ENCODE peak calls at places on chromosomes 11 and 22, in six cellular contexts. One of them, this sample, is unnamed.

GRCh38 chr11:94402355-94402754 is 1.1 kb upstream of the GPR83 start:
- DNase-seq in PC-3: peak
- DNase-seq in astrocyte of the spinal cord: no peak
- DNase-seq in fibroblast of lung: no peak
- DNase-seq in IMR-90: no peak
- DNase-seq in mucosa of descending colon: no peak
- DNase-seq in this sample: no peak

GRCh38 chr11:123261345-123262106 is 66.5 kb upstream of the CLMP start:
- DNase-seq in PC-3: peak
- DNase-seq in astrocyte of the spinal cord: peak
- DNase-seq in fibroblast of lung: peak
- DNase-seq in IMR-90: peak
- DNase-seq in mucosa of descending colon: peak
- DNase-seq in this sample: no peak

GRCh38 chr22:38982008-38982927 is at the start of gene APOBEC3B:
- DNase-seq in PC-3: peak
- DNase-seq in astrocyte of the spinal cord: peak
- DNase-seq in fibroblast of lung: peak
- DNase-seq in IMR-90: peak
- DNase-seq in mucosa of descending colon: peak
- DNase-seq in this sample: peak

GRCh38 chr11:131041331-131042040 is 125.2 kb upstream of the SNX19 start:
- DNase-seq in PC-3: peak
- DNase-seq in astrocyte of the spinal cord: no peak
- DNase-seq in fibroblast of lung: no peak
- DNase-seq in IMR-90: no peak
- DNase-seq in mucosa of descending colon: no peak
- DNase-seq in this sample: no peak

GRCh38 chr22:36073476-36073875 is 44.9 kb upstream of the RBFOX2 start:
- DNase-seq in PC-3: no peak
- DNase-seq in astrocyte of the spinal cord: no peak
- DNase-seq in fibroblast of lung: peak
- DNase-seq in IMR-90: peak
- DNase-seq in mucosa of descending colon: no peak
- DNase-seq in this sample: no peak

GRCh38 chr11:72239296-72239848 is 4.6 kb downstream of the PHOX2A start:
- DNase-seq in PC-3: peak
- DNase-seq in astrocyte of the spinal cord: peak
- DNase-seq in fibroblast of lung: peak
- DNase-seq in IMR-90: peak
- DNase-seq in mucosa of descending colon: peak
- DNase-seq in this sample: no peak

GRCh38 chr22:45036154-45036553 is 26.3 kb upstream of the PHF21B start:
- DNase-seq in PC-3: no peak
- DNase-seq in astrocyte of the spinal cord: peak
- DNase-seq in fibroblast of lung: peak
- DNase-seq in IMR-90: peak
- DNase-seq in mucosa of descending colon: no peak
- DNase-seq in this sample: no peak

GRCh38 chr22:46044718-46045458 is 67.9 kb upstream of the WNT7B start:
- DNase-seq in PC-3: no peak
- DNase-seq in astrocyte of the spinal cord: no peak
- DNase-seq in fibroblast of lung: no peak
- DNase-seq in IMR-90: no peak
- DNase-seq in mucosa of descending colon: no peak
- DNase-seq in this sample: no peak

GRCh38 chr22:46366801-46367706 is 31.5 kb downstream of the TRMU start:
- DNase-seq in PC-3: no peak
- DNase-seq in astrocyte of the spinal cord: no peak
- DNase-seq in fibroblast of lung: no peak
- DNase-seq in IMR-90: no peak
- DNase-seq in mucosa of descending colon: peak
- DNase-seq in this sample: no peak

GRCh38 chr11:121577106-121577505 is 124.3 kb upstream of the SORL1-AS1 start:
- DNase-seq in PC-3: no peak
- DNase-seq in astrocyte of the spinal cord: no peak
- DNase-seq in fibroblast of lung: no peak
- DNase-seq in IMR-90: no peak
- DNase-seq in mucosa of descending colon: no peak
- DNase-seq in this sample: no peak

GRCh38 chr11:34514050-34514449 is 456 bp upstream of the ELF5 start:
- DNase-seq in PC-3: no peak
- DNase-seq in astrocyte of the spinal cord: no peak
- DNase-seq in fibroblast of lung: no peak
- DNase-seq in IMR-90: no peak
- DNase-seq in mucosa of descending colon: no peak
- DNase-seq in this sample: no peak

GRCh38 chr11:276219-276618 is 2.0 kb upstream of the NLRP6 start:
- DNase-seq in PC-3: no peak
- DNase-seq in astrocyte of the spinal cord: no peak
- DNase-seq in fibroblast of lung: no peak
- DNase-seq in IMR-90: no peak
- DNase-seq in mucosa of descending colon: no peak
- DNase-seq in this sample: no peak

GRCh38 chr11:64534391-64534801 is 56.6 kb upstream of the SLC22A12 start:
- DNase-seq in PC-3: no peak
- DNase-seq in astrocyte of the spinal cord: no peak
- DNase-seq in fibroblast of lung: no peak
- DNase-seq in IMR-90: no peak
- DNase-seq in mucosa of descending colon: no peak
- DNase-seq in this sample: no peak

GRCh38 chr11:34192481-34193401 is 87.3 kb downstream of the NAT10 start:
- DNase-seq in PC-3: peak
- DNase-seq in astrocyte of the spinal cord: peak
- DNase-seq in fibroblast of lung: peak
- DNase-seq in IMR-90: peak
- DNase-seq in mucosa of descending colon: no peak
- DNase-seq in this sample: no peak

GRCh38 chr22:44638966-44639739 is 62.9 kb upstream of the PRR5 start:
- DNase-seq in PC-3: no peak
- DNase-seq in astrocyte of the spinal cord: peak
- DNase-seq in fibroblast of lung: no peak
- DNase-seq in IMR-90: no peak
- DNase-seq in mucosa of descending colon: no peak
- DNase-seq in this sample: peak

DNA sequence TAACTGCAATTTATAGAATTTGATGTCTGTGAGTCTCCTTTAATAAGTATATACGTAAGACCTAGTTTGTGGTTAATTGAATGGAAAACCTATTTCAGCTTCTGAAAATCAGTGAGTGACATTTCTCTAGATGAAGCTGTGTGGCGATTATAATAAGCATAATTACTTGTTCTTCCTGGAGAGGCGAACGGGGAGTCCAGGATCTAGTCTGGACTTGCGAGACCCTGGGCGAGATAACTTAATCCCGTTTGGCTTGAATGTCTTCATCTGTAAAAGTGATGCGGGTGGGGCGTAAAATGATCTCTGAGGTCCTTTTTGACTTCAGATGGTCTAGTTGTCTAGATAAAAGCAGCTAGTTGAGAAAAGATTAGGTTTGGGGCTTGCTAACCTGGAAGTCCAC is 1.1 kb downstream of the PRRG4 start:
- DNase-seq in PC-3: no peak
- DNase-seq in astrocyte of the spinal cord: no peak
- DNase-seq in fibroblast of lung: no peak
- DNase-seq in IMR-90: no peak
- DNase-seq in mucosa of descending colon: no peak
- DNase-seq in this sample: no peak
- H3K4me3 ChIP-seq in PC-3: peak
- H3K4me3 ChIP-seq in astrocyte of the spinal cord: no peak
- H3K4me3 ChIP-seq in fibroblast of lung: no peak
- H3K4me3 ChIP-seq in IMR-90: no peak
- H3K4me3 ChIP-seq in mucosa of descending colon: no peak
- H3K4me3 ChIP-seq in this sample: peak

GRCh38 chr11:15907806-15908205 is 448.5 kb downstream of the SOX6 start:
- DNase-seq in PC-3: no peak
- DNase-seq in astrocyte of the spinal cord: no peak
- DNase-seq in fibroblast of lung: no peak
- DNase-seq in IMR-90: no peak
- DNase-seq in mucosa of descending colon: no peak
- DNase-seq in this sample: no peak

GRCh38 chr11:15903246-15903645 is 453.1 kb downstream of the SOX6 start:
- DNase-seq in PC-3: no peak
- DNase-seq in astrocyte of the spinal cord: no peak
- DNase-seq in fibroblast of lung: no peak
- DNase-seq in IMR-90: no peak
- DNase-seq in mucosa of descending colon: no peak
- DNase-seq in this sample: no peak

GRCh38 chr11:15906481-15907035 is 449.8 kb downstream of the SOX6 start:
- DNase-seq in PC-3: no peak
- DNase-seq in astrocyte of the spinal cord: no peak
- DNase-seq in fibroblast of lung: no peak
- DNase-seq in IMR-90: no peak
- DNase-seq in mucosa of descending colon: no peak
- DNase-seq in this sample: no peak

GRCh38 chr11:15905815-15906214 is 450.5 kb downstream of the SOX6 start:
- DNase-seq in PC-3: no peak
- DNase-seq in astrocyte of the spinal cord: no peak
- DNase-seq in fibroblast of lung: no peak
- DNase-seq in IMR-90: no peak
- DNase-seq in mucosa of descending colon: no peak
- DNase-seq in this sample: no peak

DNA sequence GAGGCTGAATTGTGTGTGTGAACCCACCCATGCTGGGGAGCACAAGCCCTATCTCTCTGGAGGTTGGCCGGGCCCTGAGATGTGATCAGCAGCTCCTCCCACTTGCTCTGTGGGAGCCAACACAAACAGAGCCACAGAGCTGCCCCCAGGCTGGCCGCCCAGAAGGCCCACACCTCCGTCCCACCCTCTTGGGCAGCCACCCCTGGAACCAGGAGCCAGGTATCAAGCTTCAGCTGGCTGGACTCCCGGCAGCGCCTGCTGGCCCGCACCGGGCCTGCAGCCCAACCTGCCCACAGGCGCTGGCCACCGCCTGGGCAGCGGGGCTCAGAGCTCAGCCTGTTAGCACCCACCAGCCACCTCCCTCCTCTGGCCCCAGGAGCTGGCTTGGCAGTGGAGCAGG is 451.0 kb downstream of the SOX6 start:
- DNase-seq in PC-3: no peak
- DNase-seq in astrocyte of the spinal cord: no peak
- DNase-seq in fibroblast of lung: no peak
- DNase-seq in IMR-90: no peak
- DNase-seq in mucosa of descending colon: no peak
- DNase-seq in this sample: no peak
- TF ChIP-seq CTCF in PC-3: no peak
- TF ChIP-seq CTCF in astrocyte of the spinal cord: no peak
- TF ChIP-seq CTCF in fibroblast of lung: no peak
- TF ChIP-seq CTCF in IMR-90: no peak
- TF ChIP-seq CTCF in mucosa of descending colon: no peak
- TF ChIP-seq CTCF in this sample: no peak

DNA sequence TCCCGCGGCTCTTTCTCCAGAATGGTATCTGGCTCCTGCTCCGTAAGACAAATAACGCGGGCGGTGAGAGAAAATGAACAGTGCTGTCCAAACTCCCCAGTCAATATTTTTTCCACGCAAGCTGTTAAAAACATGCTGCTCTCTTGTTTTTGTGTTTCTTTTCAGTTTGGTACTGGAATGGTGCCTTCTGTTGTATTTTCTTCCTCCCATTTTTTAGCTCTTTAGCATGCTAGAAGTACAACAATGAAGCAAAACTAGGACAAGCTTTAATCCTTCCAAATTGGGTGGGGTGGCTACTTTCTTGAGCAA is 599 bp upstream of the PPP2R1B start:
- DNase-seq in PC-3: no peak
- DNase-seq in astrocyte of the spinal cord: no peak
- DNase-seq in fibroblast of lung: no peak
- DNase-seq in IMR-90: no peak
- DNase-seq in mucosa of descending colon: no peak
- DNase-seq in this sample: no peak
- H3K4me3 ChIP-seq in PC-3: peak
- H3K4me3 ChIP-seq in astrocyte of the spinal cord: peak
- H3K4me3 ChIP-seq in fibroblast of lung: peak
- H3K4me3 ChIP-seq in IMR-90: peak
- H3K4me3 ChIP-seq in mucosa of descending colon: no peak
- H3K4me3 ChIP-seq in this sample: peak

GRCh38 chr11:60561254-60561653 is 46.1 kb downstream of the MS4A13 start:
- DNase-seq in PC-3: no peak
- DNase-seq in astrocyte of the spinal cord: no peak
- DNase-seq in fibroblast of lung: no peak
- DNase-seq in IMR-90: no peak
- DNase-seq in mucosa of descending colon: no peak
- DNase-seq in this sample: no peak

GRCh38 chr11:60566773-60567172 is 51.6 kb downstream of the MS4A13 start:
- DNase-seq in PC-3: no peak
- DNase-seq in astrocyte of the spinal cord: no peak
- DNase-seq in fibroblast of lung: no peak
- DNase-seq in IMR-90: no peak
- DNase-seq in mucosa of descending colon: no peak
- DNase-seq in this sample: no peak

DNA sequence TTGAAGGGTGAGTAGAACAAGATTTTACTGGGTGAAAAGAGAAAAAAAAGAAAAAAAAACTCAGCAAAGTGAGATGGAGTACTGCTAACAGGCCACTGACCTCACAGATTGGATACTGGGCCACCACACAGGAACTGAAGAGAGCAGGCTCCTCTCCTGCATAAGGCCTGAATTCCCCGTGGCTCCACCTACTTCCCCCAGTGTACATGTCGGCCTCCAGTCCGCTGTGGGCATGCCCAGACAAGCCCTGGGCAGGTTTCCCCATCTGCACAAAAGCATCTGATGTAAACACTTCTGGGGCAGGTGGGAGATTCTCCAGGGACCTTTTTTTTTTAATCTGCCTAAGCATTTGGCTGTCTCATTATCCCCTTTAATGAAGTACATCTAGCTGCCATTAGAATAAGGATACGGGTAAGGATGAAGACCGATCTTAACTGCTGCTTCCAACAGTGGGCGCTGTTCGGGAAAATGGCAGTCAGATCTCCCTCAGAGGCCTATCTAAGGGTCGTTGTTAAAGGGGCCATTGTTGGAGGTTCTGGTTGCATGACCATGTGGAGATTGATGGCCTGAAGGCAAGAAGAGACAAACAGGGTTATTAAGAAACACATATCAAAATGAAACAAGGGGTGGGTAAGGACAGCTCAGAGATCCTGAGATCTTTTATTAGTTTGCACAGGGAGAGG is 48.5 kb downstream of the MS4A13 start:
- DNase-seq in PC-3: no peak
- DNase-seq in astrocyte of the spinal cord: no peak
- DNase-seq in fibroblast of lung: no peak
- DNase-seq in IMR-90: no peak
- DNase-seq in mucosa of descending colon: no peak
- DNase-seq in this sample: no peak
- TF ChIP-seq CTCF in PC-3: peak
- TF ChIP-seq CTCF in astrocyte of the spinal cord: no peak
- TF ChIP-seq CTCF in fibroblast of lung: no peak
- TF ChIP-seq CTCF in IMR-90: no peak
- TF ChIP-seq CTCF in mucosa of descending colon: no peak
- TF ChIP-seq CTCF in this sample: no peak

DNA sequence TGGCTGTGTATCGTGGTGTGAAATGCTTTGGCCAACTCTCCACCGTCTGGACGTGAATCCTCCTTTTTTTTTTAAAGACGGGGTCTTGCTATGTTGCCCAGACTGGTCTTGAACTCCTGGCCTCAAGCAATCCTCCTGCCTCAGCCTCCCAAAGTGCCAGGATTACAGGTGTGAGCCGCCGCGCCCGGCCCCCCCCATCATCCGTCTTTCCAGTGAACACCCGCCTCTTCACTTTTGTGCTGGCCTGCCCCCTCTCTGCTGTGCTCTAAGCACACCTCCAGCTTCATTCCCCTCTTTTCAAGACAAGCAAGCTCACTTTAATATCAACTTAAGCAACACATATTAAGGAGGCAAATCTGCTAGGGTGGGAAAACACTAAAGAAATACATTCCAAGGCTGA is 35.3 kb downstream of the IGSF9B start:
- DNase-seq in PC-3: no peak
- DNase-seq in astrocyte of the spinal cord: no peak
- DNase-seq in fibroblast of lung: no peak
- DNase-seq in IMR-90: no peak
- DNase-seq in mucosa of descending colon: no peak
- DNase-seq in this sample: no peak
- H3K4me3 ChIP-seq in PC-3: no peak
- H3K4me3 ChIP-seq in astrocyte of the spinal cord: no peak
- H3K4me3 ChIP-seq in fibroblast of lung: no peak
- H3K4me3 ChIP-seq in IMR-90: no peak
- H3K4me3 ChIP-seq in mucosa of descending colon: no peak
- H3K4me3 ChIP-seq in this sample: no peak

This sample was measured in esophagus muscularis mucosa.